ENCODE peak calls at places on chromosomes 5 and 9, in four cellular contexts. C, R, Z and E are unnamed samples.

GRCh38 chr5:150304481-150305081 is 1.9 kb upstream of the ARSI start:
- DNase-seq in C (no peak), R (no peak), Z (no peak), E (no peak)

GRCh38 chr9:125634040-125634717 is 72.8 kb downstream of the MAPKAP1 start:
- DNase-seq in C (no peak), R (no peak), Z (no peak), E (no peak)

GRCh38 chr5:1103505-1104326 is 8.1 kb downstream of the SLC12A7 start:
- DNase-seq in C (no peak), R (peak), Z (peak), E (no peak)

GRCh38 chr5:135878156-135878620 is 17.5 kb downstream of the IL9 start:
- DNase-seq in C (no peak), R (no peak), Z (no peak), E (no peak)

GRCh38 chr5:154267516-154267915 is 77.0 kb downstream of the GALNT10 start:
- DNase-seq in C (no peak), R (no peak), Z (no peak), E (no peak)

GRCh38 chr9:257957-258356 is 43.3 kb downstream of the DOCK8 start:
- DNase-seq in C (no peak), R (no peak), Z (no peak), E (no peak)

GRCh38 chr5:120375248-120375647 is 88.9 kb upstream of the PRR16 start:
- DNase-seq in C (no peak), R (no peak), Z (no peak), E (no peak)

GRCh38 chr5:6448622-6449464 is at the start of gene UBE2QL1:
- DNase-seq in C (peak), R (no peak), Z (peak), E (no peak)

GRCh38 chr9:87557996-87558395 is 60.3 kb downstream of the DAPK1 start:
- DNase-seq in C (no peak), R (no peak), Z (no peak), E (peak)

GRCh38 chr5:96318569-96319100 is 114.4 kb downstream of the PCSK1 start:
- DNase-seq in C (no peak), R (no peak), Z (no peak), E (no peak)

GRCh38 chr9:105681724-105682123 is 12.6 kb upstream of the TMEM38B start:
- DNase-seq in C (no peak), R (no peak), Z (peak), E (no peak)

GRCh38 chr5:119287547-119288073 is 68.2 kb upstream of the TNFAIP8 start:
- DNase-seq in C (no peak), R (no peak), Z (no peak), E (no peak)

GRCh38 chr5:158589939-158590338 is 509.8 kb downstream of the EBF1 start:
- DNase-seq in C (no peak), R (no peak), Z (no peak), E (no peak)

GRCh38 chr9:14198049-14198448 is 115.9 kb downstream of the NFIB start:
- DNase-seq in C (no peak), R (no peak), Z (no peak), E (no peak)

GRCh38 chr5:181203093-181203711 is 1.8 kb downstream of the TRIM7 start:
- DNase-seq in C (no peak), R (no peak), Z (no peak), E (no peak)

GRCh38 chr5:24353606-24354005 is 291.2 kb downstream of the CDH10 start:
- DNase-seq in C (no peak), R (no peak), Z (no peak), E (no peak)

GRCh38 chr5:151684690-151685361 is 1.9 kb downstream of the SPARC start:
- DNase-seq in C (peak), R (no peak), Z (peak), E (no peak)

GRCh38 chr9:35521708-35522107 is 31.8 kb downstream of the RUSC2 start:
- DNase-seq in C (no peak), R (no peak), Z (no peak), E (no peak)

GRCh38 chr5:43007911-43008368 is 32.2 kb downstream of the ANXA2R start:
- DNase-seq in C (peak), R (peak), Z (peak), E (no peak)

GRCh38 chr5:77066823-77067442 is 20.2 kb downstream of the ZBED3 start:
- DNase-seq in C (no peak), R (no peak), Z (no peak), E (no peak)

DNA sequence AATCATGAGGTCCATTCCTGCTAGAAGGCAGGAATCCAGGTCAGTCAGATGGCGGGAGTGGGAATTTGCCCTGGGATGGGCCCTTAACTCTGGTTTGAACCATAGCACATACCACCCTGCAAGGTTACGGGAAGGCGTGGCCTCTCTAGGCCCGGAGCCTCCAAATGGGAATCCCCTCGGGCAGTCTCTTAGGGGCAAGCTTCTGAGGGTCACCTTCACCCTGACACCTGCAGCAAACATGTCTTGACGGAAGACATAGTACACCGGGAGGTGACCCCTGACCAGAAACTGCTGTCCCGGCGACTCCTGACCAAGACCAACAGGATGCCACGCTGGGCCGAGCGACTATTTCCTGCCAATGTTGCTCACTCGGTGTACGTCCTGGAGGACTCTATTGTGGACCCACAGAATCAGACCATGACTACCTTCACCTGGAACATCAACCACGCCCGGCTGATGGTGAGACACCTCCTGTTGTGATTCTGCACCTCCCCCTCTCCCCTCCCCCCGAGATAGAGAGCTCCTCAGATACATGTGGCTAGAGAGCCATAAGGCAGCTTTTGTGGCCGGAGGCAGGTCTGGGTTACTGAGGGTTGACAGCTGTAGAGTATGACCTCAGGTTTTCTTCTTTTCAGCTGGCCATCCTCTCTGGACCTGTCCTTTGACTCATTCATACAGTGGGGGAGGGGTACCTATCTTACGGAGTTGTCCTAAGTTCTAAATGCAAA is 957 bp downstream of the PRELID1 start:
- DNase-seq in C (no peak), R (peak), Z (peak), E (no peak)
- TF ChIP-seq NR2C2 in C (no peak), R (no peak), Z (no peak), E (no peak)

GRCh38 chr5:141208478-141208877 is at the start of gene PCDHB12:
- DNase-seq in C (peak), R (peak), Z (peak), E (no peak)
- TF ChIP-seq NR2C2 in C (no peak), R (no peak), Z (no peak), E (no peak)

DNA sequence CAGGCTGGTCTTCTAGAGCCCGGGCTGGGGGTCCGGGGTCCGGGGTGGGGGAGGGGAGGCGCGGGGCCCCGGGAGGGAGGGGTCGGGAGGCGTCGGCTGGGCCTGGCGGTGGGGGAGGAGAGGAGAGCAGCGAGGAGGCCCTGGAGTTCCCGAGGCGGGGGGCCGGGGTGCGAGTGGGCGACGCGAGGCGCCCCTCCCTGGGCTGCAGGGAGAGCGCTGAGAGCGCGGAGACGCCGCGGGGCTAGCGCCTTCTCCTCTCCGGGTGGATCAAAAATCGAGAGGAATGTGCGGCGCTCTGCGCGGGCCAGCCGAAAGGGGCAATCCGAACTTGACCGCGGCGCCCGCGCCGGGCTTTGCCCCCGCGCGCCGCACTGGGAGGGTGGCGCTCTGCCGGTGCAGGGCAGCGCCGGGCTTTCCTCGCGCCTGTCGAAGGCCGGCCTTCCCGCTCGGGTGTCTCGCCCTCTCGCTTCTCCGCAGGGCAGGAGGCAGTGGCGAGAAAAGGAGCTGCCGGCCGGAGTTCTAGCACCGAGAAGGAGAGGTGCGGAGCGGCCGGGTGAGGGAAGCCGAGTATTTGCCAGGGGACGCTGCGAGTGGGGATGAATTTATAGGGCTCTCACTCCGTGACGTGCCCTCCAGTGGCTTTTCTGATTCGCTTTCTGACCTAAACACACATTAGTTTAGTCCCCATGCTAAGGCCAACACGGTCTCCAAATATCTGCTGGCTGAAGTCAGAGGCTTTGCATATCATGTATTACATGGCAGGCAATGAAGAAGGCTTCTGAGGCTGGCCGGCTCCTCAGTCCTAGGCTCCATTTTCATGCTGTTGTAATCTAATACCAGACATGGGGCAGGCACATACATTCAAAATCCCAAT is at the start of gene GDNF:
- DNase-seq in C (peak), R (peak), Z (no peak), E (no peak)
- TF ChIP-seq NR2C2 in C (no peak), R (no peak), Z (no peak), E (no peak)

GRCh38 chr5:75568202-75568601 is 43.1 kb upstream of the ANKDD1B start:
- DNase-seq in C (no peak), R (no peak), Z (no peak), E (no peak)

GRCh38 chr5:75567710-75568109 is 43.5 kb upstream of the ANKDD1B start:
- DNase-seq in C (no peak), R (no peak), Z (peak), E (peak)

GRCh38 chr5:75571547-75571946 is 39.7 kb upstream of the ANKDD1B start:
- DNase-seq in C (no peak), R (no peak), Z (no peak), E (no peak)

GRCh38 chr5:75566710-75567309 is 44.4 kb upstream of the ANKDD1B start:
- DNase-seq in C (no peak), R (peak), Z (peak), E (peak)
- TF ChIP-seq NR2C2 in C (no peak), R (no peak), Z (no peak), E (no peak)

DNA sequence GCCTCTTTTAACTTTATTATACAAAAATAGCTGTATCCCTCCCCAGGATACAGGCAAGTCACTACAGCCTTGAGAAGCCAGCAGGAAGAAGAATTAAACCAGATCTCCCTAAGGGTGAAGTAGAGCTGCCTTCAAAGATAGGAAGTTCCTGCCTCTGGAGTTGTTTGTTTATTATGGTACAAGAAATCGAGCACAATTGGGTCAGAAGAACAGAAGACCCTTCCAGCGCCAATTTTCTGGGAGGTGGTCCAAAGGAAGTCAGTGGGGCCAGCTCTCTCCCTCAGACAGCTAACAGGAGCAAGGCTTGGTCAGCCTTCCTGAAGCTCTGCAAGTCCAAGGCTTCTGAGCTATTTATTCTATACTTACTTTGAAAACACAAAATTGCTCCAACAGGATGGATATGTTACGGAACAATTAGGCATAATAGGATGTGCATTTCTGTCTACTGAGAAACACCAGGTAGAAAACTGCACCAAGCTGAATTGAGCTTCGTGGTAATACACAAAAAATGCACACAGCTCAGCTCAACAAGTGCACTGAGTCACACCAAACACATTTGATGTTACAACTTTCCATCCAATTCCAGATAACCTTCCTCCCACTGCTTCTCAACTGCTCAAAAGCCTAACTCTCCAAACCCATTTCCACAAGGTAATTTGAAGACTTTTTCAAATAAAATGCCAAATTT is 16.0 kb downstream of the SERINC5 start:
- DNase-seq in C (no peak), R (no peak), Z (no peak), E (no peak)
- TF ChIP-seq NR2C2 in C (no peak), R (no peak), Z (no peak), E (no peak)

GRCh38 chr9:26426732-26427131 is 465.9 kb downstream of the CAAP1 start:
- DNase-seq in C (peak), R (no peak), Z (no peak), E (no peak)
- TF ChIP-seq NR2C2 in C (no peak), R (no peak), Z (no peak), E (no peak)